ENCODE peak calls at places on chromosomes 13 and 19, in seven cellular contexts. Z, M, L, W, K, V and J are unnamed samples.

GRCh38 chr19:44527554-44527953 is 1.9 kb downstream of the CEACAM20 start:
- DNase-seq in Z (no peak), M (no peak), L (no peak), W (no peak), K (no peak), V (no peak), J (no peak)

GRCh38 chr19:51107406-51108065 is 673 bp downstream of the CTU1 start:
- DNase-seq in Z (no peak), M (no peak), L (no peak), W (peak), K (no peak), V (no peak), J (no peak)

GRCh38 chr19:49216076-49216475 is 58.5 kb downstream of the TRPM4 start:
- DNase-seq in Z (no peak), M (no peak), L (no peak), W (no peak), K (no peak), V (no peak), J (no peak)

GRCh38 chr13:50130686-50131051 is 115.4 kb downstream of the KCNRG start:
- DNase-seq in Z (no peak), M (no peak), L (no peak), W (peak), K (peak), V (peak), J (peak)

GRCh38 chr13:32381539-32381938 is 46.4 kb downstream of the N4BP2L1 start:
- DNase-seq in Z (peak), M (no peak), L (peak), W (peak), K (no peak), V (no peak), J (no peak)

GRCh38 chr19:6556480-6556879 is 25.7 kb downstream of the TNFSF9 start:
- DNase-seq in Z (no peak), M (no peak), L (no peak), W (no peak), K (no peak), V (no peak), J (no peak)

GRCh38 chr19:34277244-34277643 is 22.9 kb downstream of the GARRE1 start:
- DNase-seq in Z (no peak), M (no peak), L (no peak), W (no peak), K (no peak), V (no peak), J (no peak)

GRCh38 chr19:6516018-6516658 is 14.0 kb upstream of the TUBB4A start:
- DNase-seq in Z (peak), M (peak), L (peak), W (peak), K (peak), V (peak), J (peak)

GRCh38 chr13:47334173-47334572 is 437.3 kb upstream of the HTR2A start:
- DNase-seq in Z (no peak), M (no peak), L (no peak), W (no peak), K (no peak), V (no peak), J (no peak)

GRCh38 chr19:1115646-1116420 is 12.0 kb downstream of the GPX4 start:
- DNase-seq in Z (no peak), M (no peak), L (no peak), W (no peak), K (no peak), V (no peak), J (no peak)

GRCh38 chr19:55454787-55455243 is 6.6 kb downstream of the ISOC2 start:
- DNase-seq in Z (peak), M (no peak), L (peak), W (no peak), K (no peak), V (no peak), J (no peak)

GRCh38 chr13:33106656-33107402 is 90.6 kb downstream of the KL start:
- DNase-seq in Z (no peak), M (no peak), L (no peak), W (no peak), K (no peak), V (no peak), J (no peak)

GRCh38 chr19:50537769-50538230 is 24.1 kb upstream of the ASPDH start:
- DNase-seq in Z (peak), M (no peak), L (peak), W (peak), K (peak), V (peak), J (peak)

GRCh38 chr13:29254971-29255370 is 340.5 kb downstream of the SLC7A1 start:
- DNase-seq in Z (no peak), M (no peak), L (no peak), W (no peak), K (no peak), V (no peak), J (no peak)

GRCh38 chr19:49786432-49786831 is 19.6 kb downstream of the AP2A1 start:
- DNase-seq in Z (no peak), M (no peak), L (peak), W (no peak), K (no peak), V (no peak), J (no peak)

DNA sequence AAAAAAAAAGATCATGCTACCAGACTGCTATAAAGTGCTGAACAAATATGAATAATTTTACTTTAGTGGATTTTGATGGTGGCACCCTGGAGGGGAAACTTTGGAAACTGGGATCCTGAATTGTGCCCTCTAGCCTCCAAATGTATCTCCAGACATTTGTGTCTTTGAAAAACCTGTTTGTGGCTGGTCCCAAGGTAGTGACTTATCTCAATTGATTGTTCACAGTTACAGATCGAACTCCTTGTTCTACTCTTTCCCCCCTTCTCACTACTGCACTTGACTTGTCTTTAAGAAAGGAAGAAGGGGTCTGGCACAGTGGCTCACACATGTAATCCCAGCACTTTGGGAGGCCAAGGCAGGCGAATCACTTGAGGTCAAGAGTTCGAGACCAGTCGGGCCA is 10.5 kb downstream of the RGL3 start:
- DNase-seq in Z (no peak), M (no peak), L (no peak), W (no peak), K (no peak), V (no peak), J (no peak)
- H3K27ac ChIP-seq in Z (no peak), M (no peak), L (no peak), W (no peak), K (no peak), V (no peak), J (no peak)

GRCh38 chr13:109819851-109820250 is 33.5 kb upstream of the IRS2 start:
- DNase-seq in Z (no peak), M (no peak), L (no peak), W (no peak), K (no peak), V (no peak), J (no peak)
- H3K27ac ChIP-seq in Z (no peak), M (no peak), L (no peak), W (no peak), K (no peak), V (no peak), J (no peak)

DNA sequence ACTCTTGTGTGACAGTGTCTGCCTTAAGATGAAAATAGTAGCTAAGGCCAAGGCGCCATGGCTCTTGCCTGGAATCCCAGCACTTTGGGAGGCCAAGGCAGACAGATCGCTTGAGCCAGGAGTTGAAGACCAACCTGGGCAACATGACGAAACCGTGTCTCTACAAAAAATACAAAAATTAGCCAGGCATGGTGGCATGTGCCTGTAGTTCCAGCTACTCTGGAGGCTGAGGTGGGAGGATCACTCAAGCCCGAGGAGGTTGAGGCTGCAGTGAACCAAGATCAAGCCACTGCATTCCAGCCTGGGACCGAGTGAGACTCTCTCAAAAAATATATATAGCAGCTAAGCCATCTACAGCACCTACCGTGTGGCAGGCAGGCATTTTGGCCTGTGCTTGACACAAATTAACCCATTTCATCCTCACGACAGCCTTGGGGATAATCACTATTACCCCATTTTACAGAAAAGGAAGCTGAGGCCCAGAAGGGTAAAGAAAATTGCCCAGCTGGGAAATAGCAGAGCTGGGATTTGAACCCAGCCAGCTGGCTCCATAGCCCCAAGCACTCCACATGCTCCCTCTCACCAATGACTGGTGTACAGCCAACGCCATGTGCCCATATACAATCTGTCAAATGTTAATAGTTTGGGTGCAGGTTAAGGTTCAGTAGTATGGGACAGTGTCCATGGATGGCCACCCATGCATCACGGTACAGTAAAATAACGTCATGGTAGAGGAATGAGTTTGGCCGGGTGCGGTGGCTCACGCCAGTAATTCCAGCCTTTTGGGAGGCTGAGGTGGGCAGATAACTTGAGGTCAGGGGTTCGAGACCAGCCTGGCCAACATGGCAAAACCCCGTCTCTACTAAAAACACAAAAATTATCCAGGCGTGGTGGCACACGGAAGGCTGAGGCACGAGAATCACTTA is 3.1 kb downstream of the SLC1A5 start:
- DNase-seq in Z (no peak), M (no peak), L (no peak), W (no peak), K (no peak), V (no peak), J (no peak)
- H3K27ac ChIP-seq in Z (no peak), M (peak), L (peak), W (peak), K (no peak), V (peak), J (peak)

DNA sequence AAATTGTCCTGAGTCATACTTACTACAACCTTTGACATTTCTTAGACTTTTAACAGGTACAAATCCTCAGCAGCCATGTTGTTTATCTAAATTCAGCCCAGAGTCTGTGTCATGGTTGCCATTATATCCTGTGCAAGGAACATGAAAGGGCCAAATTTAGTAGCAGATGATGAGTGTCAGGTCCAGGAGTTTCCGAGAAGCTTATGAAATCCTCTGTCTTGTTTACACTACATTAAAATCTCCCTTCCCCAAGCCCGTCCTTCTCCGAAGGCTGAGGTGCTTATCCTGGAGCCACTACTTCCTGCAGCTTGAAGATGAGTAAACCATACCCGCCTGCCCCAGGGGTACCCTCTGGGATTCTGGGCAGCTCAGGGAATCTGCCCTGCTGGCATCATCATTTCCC is 102.6 kb upstream of the SERP2 start:
- DNase-seq in Z (no peak), M (no peak), L (no peak), W (peak), K (no peak), V (no peak), J (no peak)
- H3K27ac ChIP-seq in Z (no peak), M (peak), L (peak), W (peak), K (peak), V (peak), J (no peak)